ENCODE peak calls at places on chromosomes 16 and 17, in seven cellular contexts. E, F, P, S, Z, W and X are unnamed samples.

GRCh38 chr17:80086081-80086480 is 15.3 kb upstream of the GAA start:
- DNase-seq in E (no peak), F (no peak), P (no peak), S (peak; percentile 55), Z (no peak), W (no peak), X (no peak)

GRCh38 chr17:14307560-14308024 is 6.7 kb downstream of the HS3ST3B1 start:
- DNase-seq in E (no peak), F (no peak), P (no peak), S (peak; percentile 42), Z (no peak), W (no peak), X (no peak)

GRCh38 chr16:9003322-9003721 is 39.6 kb upstream of the USP7 start:
- DNase-seq in E (no peak), F (no peak), P (no peak), S (no peak), Z (no peak), W (no peak), X (peak; percentile 57)

GRCh38 chr17:61248399-61248798 is 151.2 kb upstream of the TBX2 start:
- DNase-seq in E (no peak), F (peak; percentile 36), P (no peak), S (peak; percentile 30), Z (no peak), W (no peak), X (no peak)

GRCh38 chr17:35890774-35891155 is 10.6 kb upstream of the CCL5 start:
- DNase-seq in E (no peak), F (peak; percentile 21), P (no peak), S (no peak), Z (no peak), W (no peak), X (peak; percentile 30)

GRCh38 chr17:27607692-27608091 is 23.3 kb upstream of the LGALS9 start:
- DNase-seq in E (no peak), F (no peak), P (no peak), S (no peak), Z (no peak), W (no peak), X (no peak)

GRCh38 chr17:8223356-8224063 is 13.1 kb upstream of the AURKB start:
- DNase-seq in E (no peak), F (peak; percentile 54), P (peak; percentile 82), S (peak; percentile 79), Z (peak; percentile 55), W (no peak), X (no peak)

GRCh38 chr17:6800422-6801027 is 24.5 kb downstream of the FBXO39 start:
- DNase-seq in E (no peak), F (no peak), P (no peak), S (no peak), Z (no peak), W (no peak), X (no peak)

GRCh38 chr17:83014297-83014696 is 65.1 kb upstream of the METRNL start:
- DNase-seq in E (no peak), F (peak; percentile 27), P (no peak), S (no peak), Z (no peak), W (no peak), X (no peak)

GRCh38 chr16:88297178-88297720 is 85.5 kb upstream of the ZNF469 start:
- DNase-seq in E (no peak), F (no peak), P (no peak), S (no peak), Z (no peak), W (no peak), X (no peak)

GRCh38 chr17:29659155-29659554 is 36.4 kb upstream of the CORO6 start:
- DNase-seq in E (no peak), F (no peak), P (no peak), S (no peak), Z (no peak), W (no peak), X (no peak)

GRCh38 chr16:3912373-3912772 is 31.9 kb upstream of the CREBBP start:
- DNase-seq in E (no peak), F (no peak), P (no peak), S (no peak), Z (no peak), W (no peak), X (no peak)

GRCh38 chr16:3907586-3907985 is 27.1 kb upstream of the CREBBP start:
- DNase-seq in E (no peak), F (no peak), P (peak; percentile 53), S (no peak), Z (no peak), W (no peak), X (peak; percentile 23)

GRCh38 chr16:3912897-3913296 is 32.4 kb upstream of the CREBBP start:
- DNase-seq in E (no peak), F (no peak), P (no peak), S (no peak), Z (no peak), W (no peak), X (no peak)

GRCh38 chr16:3908951-3909437 is 28.5 kb upstream of the CREBBP start:
- DNase-seq in E (no peak), F (no peak), P (no peak), S (peak; percentile 66), Z (no peak), W (no peak), X (no peak)

GRCh38 chr16:3909791-3910583 is 29.5 kb upstream of the CREBBP start:
- DNase-seq in E (no peak), F (no peak), P (no peak), S (no peak), Z (no peak), W (no peak), X (no peak)
- TF ChIP-seq JUND in E (no peak), F (no peak), P (no peak), S (no peak), Z (no peak), W (no peak), X (no peak)

DNA sequence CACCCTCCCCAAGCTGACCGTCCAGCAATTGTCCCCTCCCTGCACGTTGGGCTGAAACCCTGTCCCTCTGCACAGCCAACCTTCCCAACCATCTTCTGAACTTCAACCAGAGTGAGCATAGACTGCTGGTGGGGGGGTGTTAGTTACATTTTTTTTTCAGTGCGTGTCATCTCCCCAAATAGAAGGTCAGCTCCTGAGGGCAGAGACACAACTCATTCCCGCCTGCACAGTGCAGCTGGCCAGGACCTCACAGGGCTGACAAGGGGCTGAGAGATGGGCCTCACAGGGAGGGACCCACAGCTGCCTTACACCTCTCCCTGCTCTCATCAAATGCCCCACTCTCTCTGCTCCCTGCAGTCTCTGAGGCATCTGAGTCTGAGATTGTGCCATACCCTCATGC is 8.4 kb downstream of the SRL start:
- DNase-seq in E (no peak), F (no peak), P (no peak), S (no peak), Z (no peak), W (no peak), X (no peak)
- TF ChIP-seq JUND in E (no peak), F (no peak), P (no peak), S (no peak), Z (no peak), W (no peak), X (no peak)

GRCh38 chr16:65739518-65739917 is 617.7 kb upstream of the CDH11 start:
- DNase-seq in E (no peak), F (no peak), P (no peak), S (no peak), Z (no peak), W (no peak), X (no peak)

GRCh38 chr16:65733706-65734105 is 611.8 kb upstream of the CDH11 start:
- DNase-seq in E (no peak), F (no peak), P (no peak), S (no peak), Z (no peak), W (no peak), X (no peak)

GRCh38 chr16:65743558-65743957 is 621.7 kb upstream of the CDH11 start:
- DNase-seq in E (no peak), F (no peak), P (no peak), S (no peak), Z (no peak), W (no peak), X (no peak)

GRCh38 chr16:65740716-65741115 is 618.9 kb upstream of the CDH11 start:
- DNase-seq in E (no peak), F (no peak), P (no peak), S (no peak), Z (no peak), W (no peak), X (no peak)

DNA sequence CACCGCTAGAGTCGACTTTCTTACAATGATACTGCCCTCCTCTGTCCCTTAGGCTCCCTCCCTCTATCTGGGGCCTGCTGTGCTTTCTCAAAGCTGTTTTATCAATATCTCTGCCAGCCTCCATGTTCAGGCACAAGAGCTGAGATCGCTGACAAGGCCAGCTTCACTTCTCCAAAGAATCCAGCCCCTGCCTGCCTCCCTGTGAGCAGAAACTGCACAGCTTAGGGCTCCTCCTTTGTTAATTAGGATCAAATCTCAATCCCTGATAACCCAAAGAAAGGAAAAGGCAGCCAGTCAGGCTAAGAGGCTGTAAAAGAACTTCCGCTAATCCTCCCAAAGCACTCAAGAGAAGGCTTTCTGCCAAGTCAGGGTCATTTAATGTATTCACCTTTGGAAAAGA is 616.0 kb upstream of the CDH11 start:
- DNase-seq in E (no peak), F (no peak), P (no peak), S (no peak), Z (no peak), W (no peak), X (no peak)
- TF ChIP-seq JUND in E (no peak), F (no peak), P (no peak), S (no peak), Z (no peak), W (no peak), X (no peak)

GRCh38 chr16:67391424-67392300 is 1.6 kb downstream of the TPPP3 start:
- DNase-seq in E (no peak), F (peak; percentile 50), P (no peak), S (no peak), Z (no peak), W (no peak), X (no peak)

GRCh38 chr16:67392301-67393059 is 818 bp downstream of the TPPP3 start:
- DNase-seq in E (no peak), F (no peak), P (no peak), S (no peak), Z (no peak), W (no peak), X (no peak)

GRCh38 chr16:67393790-67394270 is 532 bp upstream of the TPPP3 start:
- DNase-seq in E (no peak), F (no peak), P (no peak), S (no peak), Z (no peak), W (no peak), X (no peak)

GRCh38 chr16:67394271-67395104 is 1.2 kb upstream of the TPPP3 start:
- DNase-seq in E (no peak), F (no peak), P (peak; percentile 70), S (no peak), Z (no peak), W (no peak), X (no peak)

DNA sequence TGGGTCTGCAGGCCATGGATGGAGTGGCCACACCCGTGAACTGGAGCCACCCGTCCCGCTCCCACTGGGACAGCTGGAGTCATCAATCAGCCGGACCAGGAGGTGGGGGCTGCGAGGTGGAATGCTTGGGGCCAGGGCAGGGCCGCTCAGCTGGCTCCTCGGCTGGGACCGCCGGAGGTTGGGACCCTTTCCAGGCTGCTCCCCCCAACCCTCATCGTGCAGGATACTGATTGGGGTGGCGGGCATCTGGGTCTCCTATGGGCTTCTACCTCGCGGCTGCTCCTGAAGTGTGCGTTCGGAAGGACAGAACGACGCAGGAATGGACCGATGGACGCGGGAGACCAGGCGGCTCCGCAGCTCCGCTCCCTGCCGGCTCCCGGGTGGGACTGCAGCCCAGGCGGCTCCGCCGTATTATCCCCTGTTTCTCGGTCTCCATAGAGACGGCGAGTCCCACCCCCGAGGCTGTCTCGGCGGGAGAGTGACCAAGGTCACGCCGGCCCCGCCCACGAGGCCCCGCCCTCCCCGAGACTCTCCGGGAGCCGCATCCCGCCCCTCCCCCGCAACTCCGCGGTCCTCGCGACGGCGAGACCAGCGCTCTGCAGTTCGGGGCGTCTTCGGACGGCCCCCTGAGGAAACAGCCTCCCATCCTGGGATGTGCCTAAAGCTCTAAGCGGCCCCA is at the start of gene TPPP3:
- DNase-seq in E (no peak), F (peak; percentile 98), P (peak; percentile 87), S (peak; percentile 77), Z (peak; percentile 97), W (no peak), X (no peak)
- TF ChIP-seq JUND in E (no peak), F (no peak), P (no peak), S (no peak), Z (no peak), W (no peak), X (no peak)